ENCODE peak calls at places on chromosome 1, in eight cellular contexts. One of them, this sample, is unnamed.

GRCh38 chr1:26788836-26789611 is 1.3 kb downstream of the PIGV start:
- DNase-seq in lower leg skin: peak
- DNase-seq in CD4-positive, CD25-positive, alpha-beta regulatory T cell: peak
- DNase-seq in stomach: peak
- DNase-seq in BJ: no peak
- DNase-seq in breast epithelium: peak
- DNase-seq in fibroblast of mammary gland: peak
- DNase-seq in left ventricle myocardium inferior: peak
- DNase-seq in this sample: peak

GRCh38 chr1:11188858-11189451 is at the start of gene ANGPTL7:
- DNase-seq in lower leg skin: no peak
- DNase-seq in CD4-positive, CD25-positive, alpha-beta regulatory T cell: no peak
- DNase-seq in stomach: no peak
- DNase-seq in BJ: no peak
- DNase-seq in breast epithelium: no peak
- DNase-seq in fibroblast of mammary gland: no peak
- DNase-seq in left ventricle myocardium inferior: no peak
- DNase-seq in this sample: no peak

GRCh38 chr1:224851850-224852261 is 77.6 kb upstream of the DNAH14 start:
- DNase-seq in lower leg skin: no peak
- DNase-seq in CD4-positive, CD25-positive, alpha-beta regulatory T cell: no peak
- DNase-seq in stomach: no peak
- DNase-seq in BJ: no peak
- DNase-seq in breast epithelium: no peak
- DNase-seq in fibroblast of mammary gland: no peak
- DNase-seq in left ventricle myocardium inferior: no peak
- DNase-seq in this sample: no peak

GRCh38 chr1:171929121-171929520 is 87.8 kb downstream of the DNM3 start:
- DNase-seq in lower leg skin: no peak
- DNase-seq in CD4-positive, CD25-positive, alpha-beta regulatory T cell: no peak
- DNase-seq in stomach: no peak
- DNase-seq in BJ: no peak
- DNase-seq in breast epithelium: no peak
- DNase-seq in fibroblast of mammary gland: no peak
- DNase-seq in left ventricle myocardium inferior: no peak
- DNase-seq in this sample: no peak

GRCh38 chr1:3924871-3925655 is 25.0 kb upstream of the C1orf174 start:
- DNase-seq in lower leg skin: no peak
- DNase-seq in CD4-positive, CD25-positive, alpha-beta regulatory T cell: no peak
- DNase-seq in stomach: no peak
- DNase-seq in BJ: no peak
- DNase-seq in breast epithelium: no peak
- DNase-seq in fibroblast of mammary gland: peak
- DNase-seq in left ventricle myocardium inferior: no peak
- DNase-seq in this sample: no peak

GRCh38 chr1:211736351-211736915 is 61.0 kb upstream of the NEK2 start:
- DNase-seq in lower leg skin: no peak
- DNase-seq in CD4-positive, CD25-positive, alpha-beta regulatory T cell: no peak
- DNase-seq in stomach: no peak
- DNase-seq in BJ: no peak
- DNase-seq in breast epithelium: peak
- DNase-seq in fibroblast of mammary gland: peak
- DNase-seq in left ventricle myocardium inferior: no peak
- DNase-seq in this sample: no peak

GRCh38 chr1:60936052-60936619 is 146.2 kb upstream of the NFIA start:
- DNase-seq in lower leg skin: no peak
- DNase-seq in CD4-positive, CD25-positive, alpha-beta regulatory T cell: no peak
- DNase-seq in stomach: no peak
- DNase-seq in BJ: no peak
- DNase-seq in breast epithelium: no peak
- DNase-seq in fibroblast of mammary gland: no peak
- DNase-seq in left ventricle myocardium inferior: no peak
- DNase-seq in this sample: no peak

GRCh38 chr1:181335631-181336030 is 147.7 kb upstream of the CACNA1E start:
- DNase-seq in lower leg skin: no peak
- DNase-seq in CD4-positive, CD25-positive, alpha-beta regulatory T cell: no peak
- DNase-seq in stomach: no peak
- DNase-seq in BJ: no peak
- DNase-seq in breast epithelium: no peak
- DNase-seq in fibroblast of mammary gland: no peak
- DNase-seq in left ventricle myocardium inferior: no peak
- DNase-seq in this sample: no peak

GRCh38 chr1:66431999-66432398 is 102.0 kb upstream of the SGIP1 start:
- DNase-seq in lower leg skin: no peak
- DNase-seq in CD4-positive, CD25-positive, alpha-beta regulatory T cell: no peak
- DNase-seq in stomach: no peak
- DNase-seq in BJ: no peak
- DNase-seq in breast epithelium: no peak
- DNase-seq in fibroblast of mammary gland: no peak
- DNase-seq in left ventricle myocardium inferior: no peak
- DNase-seq in this sample: no peak

GRCh38 chr1:198637915-198638437 is 864 bp upstream of the PTPRC start:
- DNase-seq in lower leg skin: no peak
- DNase-seq in CD4-positive, CD25-positive, alpha-beta regulatory T cell: peak
- DNase-seq in stomach: no peak
- DNase-seq in BJ: no peak
- DNase-seq in breast epithelium: no peak
- DNase-seq in fibroblast of mammary gland: no peak
- DNase-seq in left ventricle myocardium inferior: no peak
- DNase-seq in this sample: no peak

GRCh38 chr1:36257375-36257767 is 33.1 kb downstream of the THRAP3 start:
- DNase-seq in lower leg skin: no peak
- DNase-seq in CD4-positive, CD25-positive, alpha-beta regulatory T cell: no peak
- DNase-seq in stomach: no peak
- DNase-seq in BJ: no peak
- DNase-seq in breast epithelium: no peak
- DNase-seq in fibroblast of mammary gland: no peak
- DNase-seq in left ventricle myocardium inferior: no peak
- DNase-seq in this sample: no peak

GRCh38 chr1:40060351-40060750 is 19.8 kb downstream of the CAP1 start:
- DNase-seq in lower leg skin: no peak
- DNase-seq in CD4-positive, CD25-positive, alpha-beta regulatory T cell: no peak
- DNase-seq in stomach: no peak
- DNase-seq in BJ: no peak
- DNase-seq in breast epithelium: no peak
- DNase-seq in fibroblast of mammary gland: no peak
- DNase-seq in left ventricle myocardium inferior: no peak
- DNase-seq in this sample: no peak

GRCh38 chr1:224707849-224708725 is 92.0 kb downstream of the CNIH3 start:
- DNase-seq in lower leg skin: no peak
- DNase-seq in CD4-positive, CD25-positive, alpha-beta regulatory T cell: no peak
- DNase-seq in stomach: no peak
- DNase-seq in BJ: peak
- DNase-seq in breast epithelium: no peak
- DNase-seq in fibroblast of mammary gland: peak
- DNase-seq in left ventricle myocardium inferior: no peak
- DNase-seq in this sample: peak

GRCh38 chr1:171883844-171884243 is 42.5 kb downstream of the DNM3 start:
- DNase-seq in lower leg skin: no peak
- DNase-seq in CD4-positive, CD25-positive, alpha-beta regulatory T cell: peak
- DNase-seq in stomach: no peak
- DNase-seq in BJ: no peak
- DNase-seq in breast epithelium: no peak
- DNase-seq in fibroblast of mammary gland: no peak
- DNase-seq in left ventricle myocardium inferior: no peak
- DNase-seq in this sample: no peak

GRCh38 chr1:53508991-53509663 is 49.9 kb downstream of the DMRTB1 start:
- DNase-seq in lower leg skin: peak
- DNase-seq in CD4-positive, CD25-positive, alpha-beta regulatory T cell: no peak
- DNase-seq in stomach: no peak
- DNase-seq in BJ: no peak
- DNase-seq in breast epithelium: no peak
- DNase-seq in fibroblast of mammary gland: peak
- DNase-seq in left ventricle myocardium inferior: no peak
- DNase-seq in this sample: no peak

GRCh38 chr1:201505505-201505893 is 1.4 kb downstream of the CSRP1 start:
- DNase-seq in lower leg skin: no peak
- DNase-seq in CD4-positive, CD25-positive, alpha-beta regulatory T cell: peak
- DNase-seq in stomach: no peak
- DNase-seq in BJ: no peak
- DNase-seq in breast epithelium: no peak
- DNase-seq in fibroblast of mammary gland: peak
- DNase-seq in left ventricle myocardium inferior: no peak
- DNase-seq in this sample: no peak

GRCh38 chr1:78492376-78492950 is 1.7 kb downstream of the PTGFR start:
- DNase-seq in lower leg skin: peak
- DNase-seq in CD4-positive, CD25-positive, alpha-beta regulatory T cell: no peak
- DNase-seq in stomach: no peak
- DNase-seq in BJ: no peak
- DNase-seq in breast epithelium: no peak
- DNase-seq in fibroblast of mammary gland: peak
- DNase-seq in left ventricle myocardium inferior: no peak
- DNase-seq in this sample: no peak

GRCh38 chr1:59422921-59423575 is 126.2 kb downstream of the FGGY start:
- DNase-seq in lower leg skin: peak
- DNase-seq in CD4-positive, CD25-positive, alpha-beta regulatory T cell: no peak
- DNase-seq in stomach: peak
- DNase-seq in BJ: no peak
- DNase-seq in breast epithelium: peak
- DNase-seq in fibroblast of mammary gland: peak
- DNase-seq in left ventricle myocardium inferior: peak
- DNase-seq in this sample: peak

DNA sequence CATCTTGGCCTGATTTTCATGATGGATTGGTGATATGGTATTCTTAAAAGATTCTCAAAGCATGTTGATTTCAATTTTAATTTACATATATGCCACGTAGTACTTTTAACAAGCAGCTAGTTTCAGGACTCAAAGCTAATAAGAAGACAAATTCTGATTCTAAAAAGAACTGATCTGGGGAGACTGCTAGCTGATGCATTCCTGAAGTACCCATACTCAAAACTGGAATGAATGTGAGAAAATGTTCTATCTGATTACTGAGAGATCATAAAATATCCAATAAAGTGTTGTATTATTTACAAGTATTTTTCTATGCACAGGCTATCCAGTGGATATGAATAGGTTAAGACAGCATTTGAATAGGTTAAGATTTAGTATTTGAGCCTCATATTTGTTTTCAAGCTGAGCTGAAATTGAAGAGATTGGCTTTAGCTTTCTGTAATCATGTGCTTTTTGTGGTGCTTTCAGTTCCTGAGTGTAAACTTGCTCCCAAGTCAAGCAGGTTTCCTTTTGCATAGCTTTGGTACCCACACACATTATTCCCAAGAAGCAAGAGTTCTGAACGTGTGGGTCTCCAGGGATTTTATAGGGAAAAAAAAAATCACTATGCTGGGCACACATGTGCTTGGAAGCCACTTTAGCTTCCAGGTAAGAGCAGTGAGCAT is 114.1 kb downstream of the VPS13D start:
- DNase-seq in lower leg skin: no peak
- DNase-seq in CD4-positive, CD25-positive, alpha-beta regulatory T cell: no peak
- DNase-seq in stomach: no peak
- DNase-seq in BJ: no peak
- DNase-seq in breast epithelium: no peak
- DNase-seq in fibroblast of mammary gland: no peak
- DNase-seq in left ventricle myocardium inferior: no peak
- DNase-seq in this sample: no peak
- H3K4me3 ChIP-seq in lower leg skin: no peak
- H3K4me3 ChIP-seq in CD4-positive, CD25-positive, alpha-beta regulatory T cell: no peak
- H3K4me3 ChIP-seq in stomach: no peak
- H3K4me3 ChIP-seq in BJ: no peak
- H3K4me3 ChIP-seq in breast epithelium: no peak
- H3K4me3 ChIP-seq in fibroblast of mammary gland: no peak
- H3K4me3 ChIP-seq in left ventricle myocardium inferior: peak
- H3K4me3 ChIP-seq in this sample: no peak

DNA sequence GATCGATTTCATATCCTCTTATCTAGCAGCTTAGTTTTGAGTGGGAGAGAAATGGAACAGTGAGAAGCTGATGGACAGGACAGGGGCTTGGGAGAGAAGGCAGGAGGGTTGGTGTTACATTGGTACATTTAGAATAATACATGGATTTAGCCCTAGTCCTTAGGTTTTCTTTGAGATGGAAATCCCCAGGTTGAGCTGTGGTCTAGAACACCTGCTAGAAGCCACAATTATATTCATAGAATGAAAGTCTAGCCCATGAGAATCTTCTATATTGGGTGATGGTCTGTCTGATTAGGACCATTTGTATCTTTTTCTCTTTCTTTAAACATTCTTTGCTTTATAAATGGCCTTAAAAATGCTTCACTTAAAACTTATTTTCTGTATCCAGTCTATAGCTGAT is 19.9 kb downstream of the CRNN start:
- DNase-seq in lower leg skin: no peak
- DNase-seq in CD4-positive, CD25-positive, alpha-beta regulatory T cell: no peak
- DNase-seq in stomach: no peak
- DNase-seq in BJ: no peak
- DNase-seq in breast epithelium: no peak
- DNase-seq in fibroblast of mammary gland: no peak
- DNase-seq in left ventricle myocardium inferior: no peak
- DNase-seq in this sample: no peak
- H3K4me3 ChIP-seq in lower leg skin: no peak
- H3K4me3 ChIP-seq in CD4-positive, CD25-positive, alpha-beta regulatory T cell: no peak
- H3K4me3 ChIP-seq in stomach: no peak
- H3K4me3 ChIP-seq in BJ: no peak
- H3K4me3 ChIP-seq in breast epithelium: no peak
- H3K4me3 ChIP-seq in fibroblast of mammary gland: no peak
- H3K4me3 ChIP-seq in left ventricle myocardium inferior: no peak
- H3K4me3 ChIP-seq in this sample: no peak

GRCh38 chr1:125065821-125066180 is 3881.0 kb downstream of the SRGAP2C start:
- DNase-seq in lower leg skin: no peak
- DNase-seq in CD4-positive, CD25-positive, alpha-beta regulatory T cell: no peak
- DNase-seq in stomach: no peak
- DNase-seq in BJ: no peak
- DNase-seq in breast epithelium: no peak
- DNase-seq in fibroblast of mammary gland: no peak
- DNase-seq in left ventricle myocardium inferior: no peak
- DNase-seq in this sample: peak
- H3K4me3 ChIP-seq in lower leg skin: no peak
- H3K4me3 ChIP-seq in CD4-positive, CD25-positive, alpha-beta regulatory T cell: no peak
- H3K4me3 ChIP-seq in stomach: no peak
- H3K4me3 ChIP-seq in BJ: no peak
- H3K4me3 ChIP-seq in breast epithelium: no peak
- H3K4me3 ChIP-seq in fibroblast of mammary gland: no peak
- H3K4me3 ChIP-seq in left ventricle myocardium inferior: no peak
- H3K4me3 ChIP-seq in this sample: no peak

GRCh38 chr1:231183875-231184590 is 22.2 kb downstream of the TRIM67 start:
- DNase-seq in lower leg skin: no peak
- DNase-seq in CD4-positive, CD25-positive, alpha-beta regulatory T cell: no peak
- DNase-seq in stomach: no peak
- DNase-seq in BJ: no peak
- DNase-seq in breast epithelium: no peak
- DNase-seq in fibroblast of mammary gland: no peak
- DNase-seq in left ventricle myocardium inferior: no peak
- DNase-seq in this sample: no peak

GRCh38 chr1:231187556-231187955 is 25.7 kb downstream of the TRIM67 start:
- DNase-seq in lower leg skin: no peak
- DNase-seq in CD4-positive, CD25-positive, alpha-beta regulatory T cell: no peak
- DNase-seq in stomach: no peak
- DNase-seq in BJ: no peak
- DNase-seq in breast epithelium: no peak
- DNase-seq in fibroblast of mammary gland: no peak
- DNase-seq in left ventricle myocardium inferior: no peak
- DNase-seq in this sample: no peak

GRCh38 chr1:231184891-231185290 is 23.0 kb downstream of the TRIM67 start:
- DNase-seq in lower leg skin: no peak
- DNase-seq in CD4-positive, CD25-positive, alpha-beta regulatory T cell: no peak
- DNase-seq in stomach: no peak
- DNase-seq in BJ: no peak
- DNase-seq in breast epithelium: no peak
- DNase-seq in fibroblast of mammary gland: no peak
- DNase-seq in left ventricle myocardium inferior: no peak
- DNase-seq in this sample: no peak

GRCh38 chr1:231186356-231187115 is 24.7 kb downstream of the TRIM67 start:
- DNase-seq in lower leg skin: no peak
- DNase-seq in CD4-positive, CD25-positive, alpha-beta regulatory T cell: no peak
- DNase-seq in stomach: no peak
- DNase-seq in BJ: no peak
- DNase-seq in breast epithelium: no peak
- DNase-seq in fibroblast of mammary gland: no peak
- DNase-seq in left ventricle myocardium inferior: no peak
- DNase-seq in this sample: no peak

GRCh38 chr1:231185391-231185790 is 23.5 kb downstream of the TRIM67 start:
- DNase-seq in lower leg skin: no peak
- DNase-seq in CD4-positive, CD25-positive, alpha-beta regulatory T cell: no peak
- DNase-seq in stomach: no peak
- DNase-seq in BJ: no peak
- DNase-seq in breast epithelium: no peak
- DNase-seq in fibroblast of mammary gland: no peak
- DNase-seq in left ventricle myocardium inferior: no peak
- DNase-seq in this sample: no peak
- H3K4me3 ChIP-seq in lower leg skin: no peak
- H3K4me3 ChIP-seq in CD4-positive, CD25-positive, alpha-beta regulatory T cell: no peak
- H3K4me3 ChIP-seq in stomach: no peak
- H3K4me3 ChIP-seq in BJ: no peak
- H3K4me3 ChIP-seq in breast epithelium: no peak
- H3K4me3 ChIP-seq in fibroblast of mammary gland: no peak
- H3K4me3 ChIP-seq in left ventricle myocardium inferior: no peak
- H3K4me3 ChIP-seq in this sample: no peak

This sample was measured in right lobe of liver.